ENCODE peak calls at places on chromosomes 7 and 10, in ten cellular contexts. L, K, C, Y, V, F, B, S, I and Q are unnamed samples.

GRCh38 chr7:137564677-137565076 is 221.1 kb upstream of the PTN start:
- DNase-seq in L (no peak), K (no peak), C (no peak), Y (no peak), V (no peak), F (peak), B (no peak), S (no peak), I (no peak), Q (no peak)

GRCh38 chr7:991729-992444 is 8.9 kb downstream of the CYP2W1 start:
- DNase-seq in L (no peak), K (no peak), C (no peak), Y (no peak), V (no peak), F (no peak), B (no peak), S (no peak), I (no peak), Q (no peak)

GRCh38 chr7:112665709-112666108 is 124.5 kb downstream of the TMEM168 start:
- DNase-seq in L (peak), K (no peak), C (peak), Y (no peak), V (no peak), F (peak), B (no peak), S (no peak), I (no peak), Q (no peak)

GRCh38 chr7:45697576-45698136 is 123.5 kb downstream of the ADCY1 start:
- DNase-seq in L (peak), K (no peak), C (no peak), Y (no peak), V (no peak), F (no peak), B (no peak), S (no peak), I (no peak), Q (no peak)

GRCh38 chr7:35749548-35749947 is 51.3 kb upstream of the SEPTIN7 start:
- DNase-seq in L (peak), K (no peak), C (peak), Y (no peak), V (no peak), F (no peak), B (peak), S (no peak), I (no peak), Q (no peak)

GRCh38 chr10:6445671-6446278 is 134.3 kb downstream of the PRKCQ start:
- DNase-seq in L (peak), K (peak), C (peak), Y (peak), V (no peak), F (peak), B (peak), S (peak), I (no peak), Q (no peak)

GRCh38 chr7:22066484-22066883 is 120.8 kb upstream of the CDCA7L start:
- DNase-seq in L (no peak), K (no peak), C (no peak), Y (no peak), V (no peak), F (peak), B (no peak), S (no peak), I (no peak), Q (no peak)

GRCh38 chr10:11403116-11403515 is 208.3 kb downstream of the USP6NL start:
- DNase-seq in L (no peak), K (peak), C (no peak), Y (no peak), V (no peak), F (no peak), B (no peak), S (no peak), I (no peak), Q (no peak)

GRCh38 chr7:497346-497745 is 22.3 kb downstream of the PDGFA start:
- DNase-seq in L (no peak), K (no peak), C (no peak), Y (peak), V (peak), F (peak), B (peak), S (no peak), I (no peak), Q (no peak)

GRCh38 chr7:35003679-35004278 is 33.5 kb downstream of the DPY19L1 start:
- DNase-seq in L (peak), K (no peak), C (peak), Y (no peak), V (peak), F (no peak), B (peak), S (peak), I (no peak), Q (no peak)

GRCh38 chr10:132882069-132882468 is 60.3 kb downstream of the CFAP46 start:
- DNase-seq in L (no peak), K (no peak), C (no peak), Y (peak), V (no peak), F (no peak), B (no peak), S (no peak), I (no peak), Q (no peak)

GRCh38 chr7:139828880-139829653 is at the start of gene TBXAS1:
- DNase-seq in L (peak), K (peak), C (no peak), Y (no peak), V (no peak), F (no peak), B (no peak), S (no peak), I (no peak), Q (peak)
- H3K4me3 ChIP-seq in L (peak), K (no peak), C (no peak), Y (peak), V (no peak), F (no peak), B (peak), S (no peak), I (peak), Q (peak)

DNA sequence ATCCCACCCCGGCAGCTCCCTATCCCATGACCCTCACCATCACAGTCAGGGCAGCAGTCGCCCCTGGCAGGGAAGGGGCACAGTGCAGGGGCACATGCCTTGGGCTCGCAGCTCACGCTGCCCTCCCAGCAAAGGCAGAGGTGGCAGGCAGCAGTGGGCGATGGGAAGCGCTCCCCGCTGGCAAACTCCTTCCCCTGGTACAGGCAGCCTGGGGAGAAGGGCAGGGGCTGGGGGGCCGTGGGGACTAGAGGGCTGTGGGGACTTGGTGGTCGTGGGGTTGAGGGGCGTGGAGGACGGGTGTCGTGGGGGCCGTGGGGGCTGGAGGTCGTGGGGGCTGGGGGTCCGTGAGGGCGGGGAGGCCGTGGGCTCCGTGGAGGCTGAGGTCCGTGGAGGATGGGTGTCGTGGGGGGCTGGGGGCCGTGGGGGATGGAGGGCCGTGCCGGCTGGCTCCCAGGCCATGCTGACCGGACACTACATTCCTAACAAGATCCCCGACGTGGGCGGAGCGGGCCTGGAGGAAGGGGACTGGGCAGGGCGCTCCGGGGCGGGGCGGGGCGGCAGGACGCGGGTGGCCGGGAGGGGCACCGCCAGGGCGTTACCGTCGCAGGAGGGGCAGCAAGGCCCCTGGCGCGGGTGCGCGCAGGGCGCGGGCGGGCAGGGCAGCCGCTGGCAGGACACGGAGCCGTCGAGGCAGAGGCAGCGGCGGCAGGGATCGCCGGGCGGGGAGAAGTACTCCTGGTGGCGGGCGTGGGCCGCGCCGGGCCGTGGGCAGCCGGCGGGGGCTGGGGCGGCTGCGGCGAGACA is 20.0 kb downstream of the KCP start:
- DNase-seq in L (no peak), K (no peak), C (no peak), Y (peak), V (peak), F (peak), B (no peak), S (no peak), I (no peak), Q (no peak)
- TF ChIP-seq CTCF in L (no peak), K (no peak), C (no peak), Y (no peak), V (no peak), F (no peak), B (no peak), S (no peak), I (no peak), Q (no peak)

DNA sequence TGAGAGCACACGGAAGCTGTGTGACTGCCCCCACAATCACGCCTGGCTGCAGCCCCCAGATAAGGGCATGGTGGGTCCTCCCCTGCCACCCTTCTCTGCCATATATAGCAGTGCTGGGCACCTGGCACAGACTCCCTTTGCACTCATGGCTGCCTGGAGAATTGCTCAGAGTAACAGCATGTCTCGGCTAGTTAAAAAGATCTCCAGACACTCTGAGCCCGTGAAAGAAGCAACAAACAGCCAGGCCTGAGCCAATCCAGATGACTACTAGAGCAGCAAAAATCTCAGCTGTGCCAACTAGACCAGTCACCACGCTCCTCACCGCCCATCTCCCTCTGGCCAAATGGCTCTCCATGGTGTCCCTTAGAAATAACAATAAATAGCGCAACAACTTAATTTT is 71.3 kb downstream of the PARD3 start:
- DNase-seq in L (peak), K (no peak), C (peak), Y (peak), V (peak), F (no peak), B (peak), S (no peak), I (peak), Q (no peak)
- H3K4me3 ChIP-seq in L (no peak), K (no peak), C (no peak), Y (peak), V (no peak), F (no peak), B (peak), S (no peak), I (no peak), Q (no peak)

GRCh38 chr10:34868589-34868988 is 53.5 kb upstream of the PARD3 start:
- DNase-seq in L (no peak), K (no peak), C (no peak), Y (no peak), V (no peak), F (no peak), B (no peak), S (no peak), I (no peak), Q (no peak)
- TF ChIP-seq CTCF in L (no peak), K (no peak), C (no peak), Y (no peak), V (no peak), F (no peak), B (no peak), S (no peak), I (no peak), Q (no peak)

GRCh38 chr7:5045558-5046396 is at the start of gene RBAK:
- DNase-seq in L (peak), K (peak), C (peak), Y (peak), V (peak), F (peak), B (peak), S (peak), I (peak), Q (peak)
- H3K4me3 ChIP-seq in L (peak), K (peak), C (peak), Y (peak), V (peak), F (peak), B (peak), S (peak), I (peak), Q (peak)

GRCh38 chr7:99038086-99038855 is 105.6 kb downstream of the SMURF1 start:
- DNase-seq in L (no peak), K (no peak), C (no peak), Y (no peak), V (no peak), F (no peak), B (no peak), S (no peak), I (no peak), Q (no peak)

GRCh38 chr7:99037327-99037940 is 106.5 kb downstream of the SMURF1 start:
- DNase-seq in L (no peak), K (no peak), C (no peak), Y (no peak), V (no peak), F (no peak), B (no peak), S (no peak), I (no peak), Q (no peak)

GRCh38 chr7:99034932-99035722 is 108.8 kb downstream of the SMURF1 start:
- DNase-seq in L (no peak), K (no peak), C (no peak), Y (no peak), V (no peak), F (no peak), B (no peak), S (no peak), I (no peak), Q (no peak)

GRCh38 chr7:99035723-99036530 is 108.0 kb downstream of the SMURF1 start:
- DNase-seq in L (no peak), K (peak), C (no peak), Y (no peak), V (no peak), F (no peak), B (no peak), S (no peak), I (no peak), Q (no peak)

DNA sequence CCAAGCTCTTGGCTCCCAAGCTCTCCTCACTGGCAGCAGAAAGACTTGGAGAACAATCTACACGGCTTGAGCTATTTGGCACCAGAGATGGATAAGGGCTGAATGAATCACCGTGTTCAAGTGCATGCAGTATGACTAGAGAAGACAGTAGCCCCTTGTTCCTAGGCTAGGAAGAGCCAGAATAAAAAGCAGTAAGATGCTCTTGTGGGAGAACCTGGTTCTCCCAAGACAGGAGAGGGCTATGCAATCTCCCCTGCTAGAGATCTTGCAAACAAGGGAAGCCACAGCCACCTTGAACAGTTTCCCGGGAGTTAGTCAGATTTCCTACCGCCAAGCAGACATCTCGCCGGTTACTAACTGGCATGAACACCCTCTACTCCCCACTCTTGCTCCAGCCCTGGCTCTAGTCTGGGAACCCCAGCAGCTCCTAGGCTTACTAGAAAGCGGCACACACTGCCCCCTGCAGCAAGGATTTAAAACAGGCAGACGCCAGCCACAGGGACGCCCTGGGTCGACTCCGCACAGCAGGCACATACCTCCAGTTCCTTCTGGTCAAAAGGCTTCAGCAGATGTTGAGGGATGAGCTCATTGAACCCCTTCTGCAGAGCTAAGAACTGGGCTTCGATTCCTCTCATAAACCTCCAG is 107.3 kb downstream of the SMURF1 start:
- DNase-seq in L (peak), K (peak), C (peak), Y (no peak), V (no peak), F (peak), B (no peak), S (no peak), I (no peak), Q (no peak)
- TF ChIP-seq CTCF in L (peak), K (peak), C (peak), Y (peak), V (no peak), F (peak), B (peak), S (peak), I (peak), Q (peak)

DNA sequence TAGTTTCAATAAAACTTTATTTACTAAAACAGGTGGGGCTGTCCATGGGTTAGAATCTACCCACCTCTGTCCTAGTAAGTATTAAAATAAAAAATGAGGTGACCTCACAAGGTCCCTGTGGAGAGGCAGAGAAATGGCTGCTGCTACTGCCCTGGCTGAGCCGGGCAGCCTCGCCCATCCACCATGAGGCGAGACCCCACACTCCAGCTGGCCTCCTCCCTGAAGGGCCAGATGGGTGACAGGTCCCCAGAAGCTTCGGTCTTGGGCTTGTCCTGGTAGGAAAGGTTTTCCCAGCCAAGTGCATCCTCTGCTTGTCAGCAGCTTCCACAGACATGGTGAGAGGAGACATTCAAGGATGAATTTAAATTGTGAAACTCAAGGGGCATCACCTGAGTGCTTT is 565.8 kb downstream of the PTPRN2 start:
- DNase-seq in L (no peak), K (no peak), C (no peak), Y (no peak), V (no peak), F (no peak), B (no peak), S (no peak), I (no peak), Q (no peak)
- H3K4me3 ChIP-seq in L (no peak), K (no peak), C (no peak), Y (no peak), V (no peak), F (no peak), B (no peak), S (no peak), I (no peak), Q (no peak)